ENCODE peak calls at places on chromosomes 7 and 10, in nine cellular contexts. One of them, this sample, is unnamed.
A peak's percentile ranks its signal among the peaks of the same experiment; 100 is the strongest.

GRCh38 chr7:22885824-22886255 is 63.2 kb upstream of the TOMM7 start:
- DNase-seq in RWPE1: no peak
- DNase-seq in hypothalamus: no peak
- DNase-seq in NT2/D1: no peak
- DNase-seq in activated CD4-positive, alpha-beta T cell treated with anti-CD3 and anti-CD28 coated beads for 24 hours: peak; percentile 49
- DNase-seq in SHP77 treated with DMSO at 0.1 percent for 48 hours: peak; percentile 55
- DNase-seq in NCI-H1092: no peak
- DNase-seq in EL: no peak
- DNase-seq in tibial artery: no peak
- DNase-seq in this sample: peak; percentile 70

GRCh38 chr7:103915958-103916357 is 73.5 kb downstream of the RELN start:
- DNase-seq in RWPE1: peak; percentile 6
- DNase-seq in hypothalamus: no peak
- DNase-seq in NT2/D1: no peak
- DNase-seq in activated CD4-positive, alpha-beta T cell treated with anti-CD3 and anti-CD28 coated beads for 24 hours: no peak
- DNase-seq in SHP77 treated with DMSO at 0.1 percent for 48 hours: no peak
- DNase-seq in NCI-H1092: no peak
- DNase-seq in EL: peak; percentile 53
- DNase-seq in tibial artery: no peak
- DNase-seq in this sample: no peak

GRCh38 chr10:48399056-48399541 is 92.6 kb downstream of the MAPK8 start:
- DNase-seq in RWPE1: no peak
- DNase-seq in hypothalamus: peak; percentile 33
- DNase-seq in NT2/D1: no peak
- DNase-seq in activated CD4-positive, alpha-beta T cell treated with anti-CD3 and anti-CD28 coated beads for 24 hours: no peak
- DNase-seq in SHP77 treated with DMSO at 0.1 percent for 48 hours: no peak
- DNase-seq in NCI-H1092: no peak
- DNase-seq in EL: no peak
- DNase-seq in tibial artery: no peak
- DNase-seq in this sample: no peak

GRCh38 chr10:11298116-11298515 is 280.4 kb downstream of the CELF2 start:
- DNase-seq in RWPE1: peak; percentile 54
- DNase-seq in hypothalamus: no peak
- DNase-seq in NT2/D1: no peak
- DNase-seq in activated CD4-positive, alpha-beta T cell treated with anti-CD3 and anti-CD28 coated beads for 24 hours: no peak
- DNase-seq in SHP77 treated with DMSO at 0.1 percent for 48 hours: no peak
- DNase-seq in NCI-H1092: no peak
- DNase-seq in EL: peak; percentile 16
- DNase-seq in tibial artery: no peak
- DNase-seq in this sample: no peak

GRCh38 chr7:70470751-70471150 is 661.2 kb upstream of the GALNT17 start:
- DNase-seq in RWPE1: no peak
- DNase-seq in hypothalamus: no peak
- DNase-seq in NT2/D1: no peak
- DNase-seq in activated CD4-positive, alpha-beta T cell treated with anti-CD3 and anti-CD28 coated beads for 24 hours: no peak
- DNase-seq in SHP77 treated with DMSO at 0.1 percent for 48 hours: no peak
- DNase-seq in NCI-H1092: no peak
- DNase-seq in EL: no peak
- DNase-seq in tibial artery: no peak
- DNase-seq in this sample: no peak

GRCh38 chr10:34575882-34576281 is 239.2 kb downstream of the PARD3 start:
- DNase-seq in RWPE1: no peak
- DNase-seq in hypothalamus: no peak
- DNase-seq in NT2/D1: no peak
- DNase-seq in activated CD4-positive, alpha-beta T cell treated with anti-CD3 and anti-CD28 coated beads for 24 hours: no peak
- DNase-seq in SHP77 treated with DMSO at 0.1 percent for 48 hours: no peak
- DNase-seq in NCI-H1092: no peak
- DNase-seq in EL: peak; percentile 34
- DNase-seq in tibial artery: no peak
- DNase-seq in this sample: no peak

GRCh38 chr7:471866-472639 is 47.6 kb downstream of the PDGFA start:
- DNase-seq in RWPE1: peak; percentile 89
- DNase-seq in hypothalamus: no peak
- DNase-seq in NT2/D1: no peak
- DNase-seq in activated CD4-positive, alpha-beta T cell treated with anti-CD3 and anti-CD28 coated beads for 24 hours: no peak
- DNase-seq in SHP77 treated with DMSO at 0.1 percent for 48 hours: no peak
- DNase-seq in NCI-H1092: no peak
- DNase-seq in EL: peak; percentile 91
- DNase-seq in tibial artery: peak; percentile 83
- DNase-seq in this sample: peak; percentile 12

GRCh38 chr7:87058739-87059524 is 522 bp downstream of the ELAPOR2 start:
- DNase-seq in RWPE1: peak; percentile 34
- DNase-seq in hypothalamus: peak; percentile 37
- DNase-seq in NT2/D1: no peak
- DNase-seq in activated CD4-positive, alpha-beta T cell treated with anti-CD3 and anti-CD28 coated beads for 24 hours: no peak
- DNase-seq in SHP77 treated with DMSO at 0.1 percent for 48 hours: no peak
- DNase-seq in NCI-H1092: peak; percentile 46
- DNase-seq in EL: no peak
- DNase-seq in tibial artery: no peak
- DNase-seq in this sample: peak; percentile 23

GRCh38 chr7:150329331-150330106 is 6.2 kb upstream of the ACTR3C start:
- DNase-seq in RWPE1: no peak
- DNase-seq in hypothalamus: no peak
- DNase-seq in NT2/D1: peak; percentile 90
- DNase-seq in activated CD4-positive, alpha-beta T cell treated with anti-CD3 and anti-CD28 coated beads for 24 hours: no peak
- DNase-seq in SHP77 treated with DMSO at 0.1 percent for 48 hours: no peak
- DNase-seq in NCI-H1092: no peak
- DNase-seq in EL: no peak
- DNase-seq in tibial artery: no peak
- DNase-seq in this sample: no peak

GRCh38 chr7:129780257-129781127 is 169.0 kb downstream of the NRF1 start:
- DNase-seq in RWPE1: peak; percentile 94
- DNase-seq in hypothalamus: no peak
- DNase-seq in NT2/D1: peak; percentile 69
- DNase-seq in activated CD4-positive, alpha-beta T cell treated with anti-CD3 and anti-CD28 coated beads for 24 hours: peak; percentile 51
- DNase-seq in SHP77 treated with DMSO at 0.1 percent for 48 hours: peak; percentile 80
- DNase-seq in NCI-H1092: peak; percentile 80
- DNase-seq in EL: peak; percentile 46
- DNase-seq in tibial artery: no peak
- DNase-seq in this sample: peak; percentile 84

GRCh38 chr7:47103498-47104205 is 478.3 kb downstream of the TNS3 start:
- DNase-seq in RWPE1: no peak
- DNase-seq in hypothalamus: no peak
- DNase-seq in NT2/D1: no peak
- DNase-seq in activated CD4-positive, alpha-beta T cell treated with anti-CD3 and anti-CD28 coated beads for 24 hours: no peak
- DNase-seq in SHP77 treated with DMSO at 0.1 percent for 48 hours: no peak
- DNase-seq in NCI-H1092: no peak
- DNase-seq in EL: no peak
- DNase-seq in tibial artery: no peak
- DNase-seq in this sample: no peak

GRCh38 chr10:15863733-15864132 is 3.4 kb upstream of the MINDY3 start:
- DNase-seq in RWPE1: no peak
- DNase-seq in hypothalamus: no peak
- DNase-seq in NT2/D1: no peak
- DNase-seq in activated CD4-positive, alpha-beta T cell treated with anti-CD3 and anti-CD28 coated beads for 24 hours: no peak
- DNase-seq in SHP77 treated with DMSO at 0.1 percent for 48 hours: peak; percentile 92
- DNase-seq in NCI-H1092: peak; percentile 82
- DNase-seq in EL: no peak
- DNase-seq in tibial artery: no peak
- DNase-seq in this sample: no peak

GRCh38 chr10:5551531-5552375 is 27.0 kb downstream of the CALML3 start:
- DNase-seq in RWPE1: peak; percentile 78
- DNase-seq in hypothalamus: no peak
- DNase-seq in NT2/D1: no peak
- DNase-seq in activated CD4-positive, alpha-beta T cell treated with anti-CD3 and anti-CD28 coated beads for 24 hours: peak; percentile 54
- DNase-seq in SHP77 treated with DMSO at 0.1 percent for 48 hours: no peak
- DNase-seq in NCI-H1092: no peak
- DNase-seq in EL: peak; percentile 82
- DNase-seq in tibial artery: peak; percentile 13
- DNase-seq in this sample: peak; percentile 69

GRCh38 chr7:44286182-44286617 is 39.2 kb downstream of the CAMK2B start:
- DNase-seq in RWPE1: no peak
- DNase-seq in hypothalamus: no peak
- DNase-seq in NT2/D1: no peak
- DNase-seq in activated CD4-positive, alpha-beta T cell treated with anti-CD3 and anti-CD28 coated beads for 24 hours: no peak
- DNase-seq in SHP77 treated with DMSO at 0.1 percent for 48 hours: no peak
- DNase-seq in NCI-H1092: no peak
- DNase-seq in EL: no peak
- DNase-seq in tibial artery: no peak
- DNase-seq in this sample: no peak

GRCh38 chr10:8035641-8036520 is 18.6 kb upstream of the GATA3 start:
- DNase-seq in RWPE1: no peak
- DNase-seq in hypothalamus: no peak
- DNase-seq in NT2/D1: no peak
- DNase-seq in activated CD4-positive, alpha-beta T cell treated with anti-CD3 and anti-CD28 coated beads for 24 hours: no peak
- DNase-seq in SHP77 treated with DMSO at 0.1 percent for 48 hours: no peak
- DNase-seq in NCI-H1092: no peak
- DNase-seq in EL: no peak
- DNase-seq in tibial artery: peak; percentile 2
- DNase-seq in this sample: peak; percentile 10

GRCh38 chr7:77393261-77393660 is 22.9 kb downstream of the GSAP start:
- DNase-seq in RWPE1: peak; percentile 98
- DNase-seq in hypothalamus: no peak
- DNase-seq in NT2/D1: no peak
- DNase-seq in activated CD4-positive, alpha-beta T cell treated with anti-CD3 and anti-CD28 coated beads for 24 hours: peak; percentile 40
- DNase-seq in SHP77 treated with DMSO at 0.1 percent for 48 hours: no peak
- DNase-seq in NCI-H1092: no peak
- DNase-seq in EL: peak; percentile 33
- DNase-seq in tibial artery: no peak
- DNase-seq in this sample: peak; percentile 52

GRCh38 chr7:26813426-26813825 is 51.0 kb downstream of the SKAP2 start:
- DNase-seq in RWPE1: no peak
- DNase-seq in hypothalamus: no peak
- DNase-seq in NT2/D1: no peak
- DNase-seq in activated CD4-positive, alpha-beta T cell treated with anti-CD3 and anti-CD28 coated beads for 24 hours: no peak
- DNase-seq in SHP77 treated with DMSO at 0.1 percent for 48 hours: no peak
- DNase-seq in NCI-H1092: no peak
- DNase-seq in EL: peak; percentile 41
- DNase-seq in tibial artery: no peak
- DNase-seq in this sample: no peak

GRCh38 chr7:104160375-104160774 is 47.4 kb downstream of the ORC5 start:
- DNase-seq in RWPE1: no peak
- DNase-seq in hypothalamus: no peak
- DNase-seq in NT2/D1: no peak
- DNase-seq in activated CD4-positive, alpha-beta T cell treated with anti-CD3 and anti-CD28 coated beads for 24 hours: no peak
- DNase-seq in SHP77 treated with DMSO at 0.1 percent for 48 hours: no peak
- DNase-seq in NCI-H1092: peak; percentile 19
- DNase-seq in EL: peak; percentile 14
- DNase-seq in tibial artery: no peak
- DNase-seq in this sample: no peak

GRCh38 chr10:74227697-74228424 is 76.8 kb downstream of the ADK start:
- DNase-seq in RWPE1: no peak
- DNase-seq in hypothalamus: no peak
- DNase-seq in NT2/D1: no peak
- DNase-seq in activated CD4-positive, alpha-beta T cell treated with anti-CD3 and anti-CD28 coated beads for 24 hours: no peak
- DNase-seq in SHP77 treated with DMSO at 0.1 percent for 48 hours: no peak
- DNase-seq in NCI-H1092: no peak
- DNase-seq in EL: peak; percentile 60
- DNase-seq in tibial artery: no peak
- DNase-seq in this sample: no peak

GRCh38 chr7:20064181-20064970 is 152.8 kb downstream of the MACC1 start:
- DNase-seq in RWPE1: no peak
- DNase-seq in hypothalamus: no peak
- DNase-seq in NT2/D1: no peak
- DNase-seq in activated CD4-positive, alpha-beta T cell treated with anti-CD3 and anti-CD28 coated beads for 24 hours: no peak
- DNase-seq in SHP77 treated with DMSO at 0.1 percent for 48 hours: no peak
- DNase-seq in NCI-H1092: no peak
- DNase-seq in EL: peak; percentile 79
- DNase-seq in tibial artery: no peak
- DNase-seq in this sample: no peak

GRCh38 chr7:112937651-112938390 is 147.6 kb upstream of the TMEM168 start:
- DNase-seq in RWPE1: no peak
- DNase-seq in hypothalamus: no peak
- DNase-seq in NT2/D1: no peak
- DNase-seq in activated CD4-positive, alpha-beta T cell treated with anti-CD3 and anti-CD28 coated beads for 24 hours: no peak
- DNase-seq in SHP77 treated with DMSO at 0.1 percent for 48 hours: no peak
- DNase-seq in NCI-H1092: no peak
- DNase-seq in EL: peak; percentile 25
- DNase-seq in tibial artery: no peak
- DNase-seq in this sample: no peak

GRCh38 chr7:20030915-20031362 is 186.2 kb downstream of the MACC1 start:
- DNase-seq in RWPE1: no peak
- DNase-seq in hypothalamus: no peak
- DNase-seq in NT2/D1: no peak
- DNase-seq in activated CD4-positive, alpha-beta T cell treated with anti-CD3 and anti-CD28 coated beads for 24 hours: no peak
- DNase-seq in SHP77 treated with DMSO at 0.1 percent for 48 hours: no peak
- DNase-seq in NCI-H1092: no peak
- DNase-seq in EL: peak; percentile 67
- DNase-seq in tibial artery: no peak
- DNase-seq in this sample: no peak

GRCh38 chr7:16795624-16796023 is 9.2 kb downstream of the AGR2 start:
- DNase-seq in RWPE1: no peak
- DNase-seq in hypothalamus: no peak
- DNase-seq in NT2/D1: no peak
- DNase-seq in activated CD4-positive, alpha-beta T cell treated with anti-CD3 and anti-CD28 coated beads for 24 hours: no peak
- DNase-seq in SHP77 treated with DMSO at 0.1 percent for 48 hours: peak; percentile 91
- DNase-seq in NCI-H1092: peak; percentile 19
- DNase-seq in EL: no peak
- DNase-seq in tibial artery: no peak
- DNase-seq in this sample: no peak

GRCh38 chr7:25659841-25660240 is 431.6 kb upstream of the NPVF start:
- DNase-seq in RWPE1: no peak
- DNase-seq in hypothalamus: no peak
- DNase-seq in NT2/D1: no peak
- DNase-seq in activated CD4-positive, alpha-beta T cell treated with anti-CD3 and anti-CD28 coated beads for 24 hours: no peak
- DNase-seq in SHP77 treated with DMSO at 0.1 percent for 48 hours: no peak
- DNase-seq in NCI-H1092: no peak
- DNase-seq in EL: no peak
- DNase-seq in tibial artery: no peak
- DNase-seq in this sample: no peak

GRCh38 chr10:60186315-60187071 is 203.2 kb downstream of the ANK3 start:
- DNase-seq in RWPE1: no peak
- DNase-seq in hypothalamus: no peak
- DNase-seq in NT2/D1: no peak
- DNase-seq in activated CD4-positive, alpha-beta T cell treated with anti-CD3 and anti-CD28 coated beads for 24 hours: no peak
- DNase-seq in SHP77 treated with DMSO at 0.1 percent for 48 hours: no peak
- DNase-seq in NCI-H1092: no peak
- DNase-seq in EL: no peak
- DNase-seq in tibial artery: peak; percentile 51
- DNase-seq in this sample: no peak

GRCh38 chr10:66639351-66639750 is 286.5 kb upstream of the LRRTM3 start:
- DNase-seq in RWPE1: no peak
- DNase-seq in hypothalamus: no peak
- DNase-seq in NT2/D1: no peak
- DNase-seq in activated CD4-positive, alpha-beta T cell treated with anti-CD3 and anti-CD28 coated beads for 24 hours: no peak
- DNase-seq in SHP77 treated with DMSO at 0.1 percent for 48 hours: no peak
- DNase-seq in NCI-H1092: no peak
- DNase-seq in EL: peak; percentile 75
- DNase-seq in tibial artery: no peak
- DNase-seq in this sample: no peak

This sample was measured in activated naive CD4-positive, alpha-beta T cell treated with anti-CD3 and anti-CD28 coated beads, Interleukin-2, amount 50 U/mL, for 16 hours.